ENCODE peak calls at places on chromosomes 6 and 20, in five cellular contexts. N is K562, Q is vagina, L is A549, B is choroid plexus epithelial cell. C is an unnamed sample.

GRCh38 chr20:62955519-62956386 is 3.2 kb downstream of the SLC17A9 start:
- DNase-seq in N (no peak), L (no peak), B (no peak), Q (no peak), C (no peak)

GRCh38 chr20:45354423-45355208 is 6.4 kb upstream of the SDC4 start:
- DNase-seq in B (peak; percentile 61), N (no peak), L (no peak), Q (no peak), C (peak; percentile 53)

GRCh38 chr20:16279320-16279719 is 293.9 kb downstream of the KIF16B start:
- DNase-seq in N (no peak), B (no peak), L (no peak), Q (no peak), C (no peak)

GRCh38 chr20:56826971-56827645 is 198.0 kb downstream of the TFAP2C start:
- DNase-seq in B (peak; percentile 48), L (no peak), Q (peak; percentile 95), N (no peak), C (no peak)

GRCh38 chr6:41638801-41639555 is 710 bp downstream of the MDFI start:
- DNase-seq in Q (no peak), L (no peak), N (no peak), B (peak; percentile 84), C (no peak)

GRCh38 chr6:15987569-15987968 is 141.3 kb upstream of the MYLIP start:
- DNase-seq in B (peak; percentile 48), N (peak; percentile 80), Q (peak; percentile 44), L (no peak), C (peak; percentile 0)

GRCh38 chr6:44533221-44533820 is 145.8 kb downstream of the CDC5L start:
- DNase-seq in B (no peak), L (no peak), Q (peak; percentile 42), N (no peak), C (no peak)

GRCh38 chr6:42819803-42820508 is 38.1 kb downstream of the BICRAL start:
- DNase-seq in N (peak; percentile 19), Q (no peak), L (peak; percentile 37), B (peak; percentile 26), C (peak; percentile 54)

GRCh38 chr6:85186546-85187170 is 263.2 kb upstream of the NT5E start:
- DNase-seq in B (peak; percentile 61), L (no peak), Q (no peak), N (no peak), C (peak; percentile 40)

GRCh38 chr20:25018841-25019240 is 26.3 kb upstream of the APMAP start:
- DNase-seq in N (no peak), L (no peak), Q (no peak), B (no peak), C (no peak)

GRCh38 chr20:4533734-4534133 is 188.0 kb upstream of the PRND start:
- DNase-seq in N (no peak), B (no peak), Q (no peak), L (no peak), C (no peak)

GRCh38 chr6:109165392-109165964 is 70.2 kb downstream of the CEP57L1 start:
- DNase-seq in B (peak; percentile 93), Q (no peak), N (peak; percentile 26), L (no peak), C (peak; percentile 83)

GRCh38 chr20:11445891-11446290 is 471.8 kb upstream of the BTBD3 start:
- DNase-seq in Q (no peak), B (peak; percentile 81), L (no peak), N (no peak), C (peak; percentile 55)

GRCh38 chr6:117483645-117484016 is 1.2 kb downstream of the DCBLD1 start:
- DNase-seq in B (peak; percentile 62), L (no peak), N (peak; percentile 42), Q (no peak), C (peak; percentile 48)

GRCh38 chr6:105102186-105102585 is 77.6 kb downstream of the POPDC3 start:
- DNase-seq in B (no peak), L (no peak), Q (no peak), N (no peak), C (no peak)

GRCh38 chr6:150717419-150717818 is 117.7 kb downstream of the PLEKHG1 start:
- DNase-seq in N (no peak), B (no peak), L (no peak), Q (no peak), C (no peak)

GRCh38 chr6:149888659-149889058 is 9.3 kb downstream of the RAET1E start:
- DNase-seq in N (no peak), B (peak; percentile 39), Q (no peak), L (no peak), C (no peak)

GRCh38 chr6:52893221-52893620 is 16.3 kb downstream of the GSTA3 start:
- DNase-seq in N (no peak), L (no peak), B (no peak), Q (no peak), C (no peak)

GRCh38 chr6:35047265-35048011 is 93.7 kb downstream of the TCP11 start:
- DNase-seq in B (peak; percentile 79), L (no peak), Q (no peak), N (no peak), C (peak; percentile 82)

GRCh38 chr6:12047792-12048432 is 35.8 kb downstream of the HIVEP1 start:
- DNase-seq in Q (no peak), L (no peak), N (no peak), B (no peak), C (no peak)

GRCh38 chr6:46175446-46175845 is 4.7 kb upstream of the ENPP5 start:
- DNase-seq in B (no peak), L (no peak), Q (no peak), N (no peak), C (no peak)

GRCh38 chr20:59400666-59401065 is 100.3 kb downstream of the EDN3 start:
- DNase-seq in L (no peak), B (no peak), N (no peak), Q (no peak), C (no peak)

GRCh38 chr6:35140991-35141720 is at the start of gene TCP11:
- DNase-seq in L (no peak), Q (no peak), B (no peak), N (peak; percentile 15), C (no peak)

GRCh38 chr20:36644713-36645109 is 1.3 kb downstream of the SLA2 start:
- DNase-seq in Q (no peak), N (no peak), L (no peak), B (no peak), C (no peak)

GRCh38 chr6:3405679-3406078 is 51.2 kb downstream of the SLC22A23 start:
- DNase-seq in L (no peak), N (no peak), Q (no peak), B (peak; percentile 82), C (peak; percentile 89)

GRCh38 chr6:45424628-45424955 is 46.9 kb upstream of the SUPT3H start:
- DNase-seq in N (no peak), B (no peak), Q (no peak), L (no peak), C (no peak)

GRCh38 chr6:117149324-117149723 is 116.0 kb upstream of the VGLL2 start:
- DNase-seq in L (no peak), B (no peak), Q (no peak), N (no peak), C (peak; percentile 0)

GRCh38 chr6:163651910-163652309 is 237.4 kb downstream of the QKI start:
- DNase-seq in L (no peak), Q (no peak), N (no peak), B (peak; percentile 4), C (peak; percentile 2)

GRCh38 chr20:61623451-61623850 is 371.4 kb downstream of the CDH4 start:
- DNase-seq in Q (no peak), B (no peak), N (no peak), L (no peak), C (no peak)

GRCh38 chr6:168163096-168163731 is 84.2 kb upstream of the FRMD1 start:
- DNase-seq in L (no peak), N (no peak), B (peak; percentile 42), Q (peak; percentile 69), C (peak; percentile 43)

GRCh38 chr6:157688960-157689599 is 134.0 kb upstream of the SNX9 start:
- DNase-seq in Q (no peak), B (no peak), N (peak; percentile 49), L (peak; percentile 29), C (peak; percentile 17)
- TF ChIP-seq CTCF in Q (no peak), B (peak; percentile 9), N (peak; percentile 46), L (no peak), C (peak; percentile 3)

DNA sequence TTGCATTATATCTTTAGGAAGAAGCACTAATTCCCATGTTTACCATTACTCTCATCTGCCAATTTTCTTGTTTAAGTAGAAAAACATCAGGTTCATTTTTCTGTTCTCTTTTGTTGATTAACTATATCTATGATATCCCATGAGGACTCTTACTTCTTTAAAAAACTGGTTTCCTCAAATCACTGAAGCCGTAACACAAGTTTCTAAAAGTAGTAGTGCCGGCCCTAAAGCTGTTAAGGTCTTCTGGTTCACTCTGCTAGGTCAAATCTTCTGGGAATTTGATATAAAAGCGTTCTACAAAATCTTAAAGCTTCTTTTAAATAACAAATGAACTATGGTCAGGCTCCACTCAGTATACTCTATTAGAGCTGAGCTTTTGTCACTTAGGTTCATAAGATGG is 20.3 kb downstream of the SMLR1 start:
- DNase-seq in L (no peak), Q (no peak), B (no peak), N (no peak), C (no peak)
- H3K4me3 ChIP-seq in L (no peak overlapping the region), Q (no peak overlapping the region), B (no peak overlapping the region), N (no peak overlapping the region), C (no peak overlapping the region)

GRCh38 chr20:51687630-51688029 is 80.6 kb downstream of the ATP9A start:
- DNase-seq in N (no peak), Q (no peak), L (no peak), B (no peak), C (no peak)

GRCh38 chr20:51695574-51696303 is 72.5 kb downstream of the ATP9A start:
- DNase-seq in B (peak; percentile 67), L (peak; percentile 22), N (no peak), Q (no peak), C (peak; percentile 66)

GRCh38 chr20:51688600-51688999 is 79.6 kb downstream of the ATP9A start:
- DNase-seq in L (no peak), N (no peak), Q (no peak), B (no peak), C (no peak)

GRCh38 chr20:51692806-51693400 is 75.3 kb downstream of the ATP9A start:
- DNase-seq in Q (no peak), B (no peak), L (no peak), N (no peak), C (no peak)

DNA sequence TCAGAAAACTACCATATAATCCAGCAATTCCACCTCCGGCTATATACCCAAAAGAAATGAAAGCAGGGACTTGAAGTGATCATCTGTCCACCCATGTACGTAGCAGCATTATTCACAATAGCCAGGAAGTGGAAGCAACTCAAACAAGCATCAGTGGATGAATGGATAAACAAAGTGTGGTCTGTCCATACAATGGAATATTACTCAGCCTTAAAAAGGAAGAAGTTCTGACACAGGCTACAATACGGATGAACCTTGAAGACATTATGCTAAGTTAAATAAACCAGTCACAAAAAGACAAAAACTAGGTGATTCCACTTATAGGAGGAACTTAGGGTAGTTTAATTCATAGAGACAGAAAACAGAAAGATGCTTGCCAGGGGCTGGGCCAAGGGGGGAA is 76.5 kb downstream of the ATP9A start:
- DNase-seq in N (no peak), B (no peak), Q (no peak), L (no peak), C (no peak)
- TF ChIP-seq CTCF in N (no peak), B (no peak), Q (no peak), L (no peak), C (no peak)

DNA sequence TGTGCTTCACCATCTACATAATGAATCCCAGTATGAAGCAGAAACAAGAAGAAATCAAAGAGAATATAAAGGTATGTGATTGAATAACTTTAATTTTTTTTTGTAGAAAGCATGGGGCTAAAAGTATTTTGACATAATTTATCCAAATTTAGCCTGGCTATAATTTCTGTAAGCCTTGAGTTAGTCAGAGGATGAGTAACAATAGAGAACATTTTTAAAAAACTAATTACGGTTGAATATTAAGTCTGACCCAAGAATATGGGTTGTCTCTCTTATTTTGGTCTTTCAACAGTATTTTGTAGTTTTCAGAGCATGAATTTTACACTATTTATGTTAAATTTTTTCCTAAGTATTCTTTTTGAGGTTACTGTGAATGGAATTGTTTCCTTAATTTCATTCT is 2.5 kb downstream of the GMNN start:
- DNase-seq in Q (no peak), L (no peak), B (no peak), N (no peak), C (no peak)
- H3K4me3 ChIP-seq in Q (no peak overlapping the region), L (peak overlapping the region; percentile 94), B (no peak overlapping the region), N (peak overlapping the region; percentile 67), C (no peak overlapping the region)

C was measured in fibroblast of the aortic adventitia.